ENCODE peak calls at places on chromosomes 4 and X, in four cellular contexts. M is A549, B is GM23338, K is SK-N-SH. F is an unnamed sample.
A peak's percentile ranks its signal among the peaks of the same experiment; 100 is the strongest.

GRCh38 chr4:74018771-74019170 is 19.7 kb downstream of the CXCL3 start:
- DNase-seq in M (no peak), B (no peak), K (no peak), F (no peak)

GRCh38 chr4:67499799-67500198 is 45.5 kb downstream of the CENPC start:
- DNase-seq in M (no peak), B (no peak), K (no peak), F (no peak)

GRCh38 chr4:86615501-86615900 is 21.4 kb downstream of the PTPN13 start:
- DNase-seq in M (no peak), B (no peak), K (no peak), F (no peak)

GRCh38 chr4:176380352-176381157 is 60.8 kb downstream of the SPCS3 start:
- DNase-seq in M (no peak), B (no peak), K (no peak), F (no peak)

GRCh38 chr4:130203571-130203970 is 1107.6 kb downstream of the C4orf33 start:
- DNase-seq in M (no peak), B (no peak), K (no peak), F (no peak)

GRCh38 chr4:188941524-188942109 is 802.4 kb downstream of the TRIML1 start:
- DNase-seq in M (peak; percentile 58), B (no peak), K (no peak), F (peak; percentile 74)

GRCh38 chr4:183636488-183636887 is 22.5 kb downstream of the RWDD4 start:
- DNase-seq in M (peak; percentile 36), B (peak; percentile 27), K (no peak), F (no peak)

GRCh38 chrX:9874483-9874882 is 88.3 kb downstream of the SHROOM2 start:
- DNase-seq in M (no peak), B (no peak), K (no peak), F (no peak)

GRCh38 chr4:79141530-79141929 is 184.3 kb downstream of the NAA11 start:
- DNase-seq in M (no peak), B (peak; percentile 40), K (no peak), F (no peak)

GRCh38 chrX:68511255-68511654 is 12.4 kb downstream of the YIPF6 start:
- DNase-seq in M (peak; percentile 7), B (peak; percentile 55), K (peak; percentile 56), F (no peak)

GRCh38 chr4:119053245-119053644 is 82.4 kb upstream of the MYOZ2 start:
- DNase-seq in M (no peak), B (no peak), K (no peak), F (no peak)

GRCh38 chrX:8841911-8842310 is 40.7 kb upstream of the FAM9A start:
- DNase-seq in M (no peak), B (no peak), K (no peak), F (no peak)

GRCh38 chr4:174505012-174505411 is 17.3 kb downstream of the HPGD start:
- DNase-seq in M (no peak), B (no peak), K (no peak), F (no peak)

GRCh38 chr4:125392683-125393082 is 77.9 kb downstream of the FAT4 start:
- DNase-seq in M (no peak), B (no peak), K (no peak), F (no peak)

GRCh38 chrX:129600981-129601424 is 53.8 kb downstream of the APLN start:
- DNase-seq in M (peak; percentile 30), B (peak; percentile 60), K (peak; percentile 51), F (no peak)

GRCh38 chrX:47707031-47707780 is 48.2 kb upstream of the UXT start:
- DNase-seq in M (no peak), B (no peak), K (no peak), F (no peak)

GRCh38 chr4:94545296-94545695 is 93.6 kb downstream of the PDLIM5 start:
- DNase-seq in M (no peak), B (no peak), K (no peak), F (no peak)

GRCh38 chrX:115266300-115266699 is 23.2 kb upstream of the LUZP4 start:
- DNase-seq in M (no peak), B (no peak), K (no peak), F (no peak)

GRCh38 chr4:131499139-131499873 is 1649.8 kb upstream of the PCDH10 start:
- DNase-seq in M (no peak), B (no peak), K (no peak), F (no peak)

GRCh38 chrX:31279359-31279758 is 207.5 kb upstream of the FTHL17 start:
- DNase-seq in M (no peak), B (peak; percentile 26), K (no peak), F (no peak)

GRCh38 chr4:107719211-107719926 is 665 bp downstream of the PAPSS1 start:
- DNase-seq in M (no peak), B (peak; percentile 71), K (no peak), F (no peak)

GRCh38 chr4:189294570-189294969 is 646.1 kb upstream of the FRG1 start:
- DNase-seq in M (no peak), B (no peak), K (no peak), F (no peak)

GRCh38 chrX:37350034-37350365 is 836 bp downstream of the PRRG1 start:
- DNase-seq in M (peak; percentile 4), B (no peak), K (peak; percentile 1), F (no peak)

GRCh38 chr4:107548211-107548905 is 171.7 kb downstream of the PAPSS1 start:
- DNase-seq in M (no peak), B (peak; percentile 51), K (no peak), F (no peak)

GRCh38 chr4:16078195-16078756 is 5.5 kb downstream of the PROM1 start:
- DNase-seq in M (no peak), B (no peak), K (no peak), F (no peak)

GRCh38 chrX:154368630-154369452 is 5.6 kb downstream of the FLNA start:
- DNase-seq in M (peak; percentile 68), B (peak; percentile 41), K (no peak), F (peak; percentile 78)

GRCh38 chr4:156594619-156595018 is 377.0 kb downstream of the PDGFC start:
- DNase-seq in M (no peak), B (no peak), K (no peak), F (no peak)

GRCh38 chr4:84726356-84726755 is 143.4 kb downstream of the CDS1 start:
- DNase-seq in M (no peak), B (no peak), K (no peak), F (no peak)

GRCh38 chrX:1564750-1565683 is 26.4 kb upstream of the AKAP17A start:
- DNase-seq in M (no peak), B (no peak), K (no peak), F (no peak)

GRCh38 chrX:19174401-19175025 is 52.2 kb upstream of the ADGRG2 start:
- DNase-seq in M (peak; percentile 39), B (no peak), K (no peak), F (no peak)

GRCh38 chr4:48796927-48797679 is 17.0 kb upstream of the FRYL start:
- DNase-seq in M (no peak), B (no peak), K (no peak), F (no peak)
- H3K4me3 ChIP-seq in M (no peak overlapping the region), B (no peak overlapping the region), K (no peak overlapping the region), F (no peak overlapping the region)

DNA sequence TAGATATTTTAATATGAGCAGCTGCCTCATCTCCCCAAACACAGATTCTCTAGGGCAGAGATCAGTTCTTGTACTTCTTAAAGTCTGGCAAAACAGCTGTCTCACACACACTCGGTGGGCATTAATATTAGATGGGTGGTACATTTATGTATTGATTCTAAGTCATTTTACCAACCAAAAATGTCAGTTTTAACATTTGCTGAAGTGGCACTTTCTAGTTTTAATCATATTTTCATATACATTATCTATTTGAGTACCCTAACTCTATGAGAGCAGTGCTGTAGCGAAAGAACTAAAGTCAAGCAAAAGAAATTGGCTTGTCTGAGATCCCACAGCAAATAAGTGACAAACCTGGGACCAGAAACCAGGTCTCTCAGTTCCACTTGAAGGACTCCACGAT is 134.5 kb upstream of the SPRY1 start:
- DNase-seq in M (no peak), B (no peak), K (no peak), F (no peak)
- TF ChIP-seq CTCF in M (no peak), B (no peak), K (no peak), F (no peak)

DNA sequence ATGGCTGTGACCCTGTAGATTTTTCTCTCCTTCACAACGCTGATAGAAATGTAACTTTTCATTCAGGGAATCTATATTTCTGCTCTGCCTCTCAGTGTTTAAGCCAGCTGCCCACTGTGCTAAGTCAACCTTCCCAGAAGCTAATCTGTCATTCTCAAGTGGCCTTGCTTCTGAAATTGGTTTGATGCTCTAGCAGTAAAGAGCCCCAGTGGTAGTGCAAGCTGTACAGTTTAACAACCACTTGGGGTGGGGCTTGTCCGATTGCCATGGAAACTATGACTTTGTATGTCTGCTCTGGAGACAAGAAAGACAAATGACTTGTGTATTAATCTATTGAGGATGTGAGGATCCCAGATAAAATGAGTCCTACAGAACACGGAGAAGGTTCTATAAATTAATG is 620.9 kb upstream of the GALNT7 start:
- DNase-seq in M (no peak), B (no peak), K (no peak), F (no peak)
- TF ChIP-seq REST in M (no peak), B (no peak), K (no peak), F (no peak)

GRCh38 chr4:102823464-102823863 is 3.9 kb downstream of the UBE2D3 start:
- DNase-seq in M (no peak), B (no peak), K (no peak), F (no peak)
- H3K4me3 ChIP-seq in M (peak overlapping the region; percentile 95), B (peak overlapping the region; percentile 84), K (peak overlapping the region; percentile 84), F (peak overlapping the region; percentile 96)

DNA sequence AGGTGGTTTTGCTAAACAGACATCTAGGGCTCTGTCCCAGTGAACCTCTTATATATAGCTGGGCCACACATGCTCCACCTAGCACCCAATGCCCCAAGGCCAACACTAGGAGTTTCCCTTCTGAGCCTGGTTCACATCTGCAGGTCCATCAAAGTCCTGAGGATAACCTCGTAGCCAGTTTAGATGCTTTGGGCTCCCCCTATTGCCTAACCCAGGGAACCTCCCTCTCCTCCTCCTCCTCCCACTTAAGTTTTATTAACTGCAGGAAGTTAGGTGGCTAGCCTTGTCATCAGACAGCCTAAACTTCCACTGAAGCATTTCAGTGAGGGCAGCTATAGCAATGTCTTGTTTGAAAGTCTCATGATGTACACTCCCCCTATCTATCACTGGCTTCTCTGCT is 88.0 kb downstream of the GUCY2F start:
- DNase-seq in M (no peak), B (peak; percentile 52), K (no peak), F (no peak)
- TF ChIP-seq CTCF in M (no peak), B (peak; percentile 51), K (no peak), F (peak; percentile 21)

DNA sequence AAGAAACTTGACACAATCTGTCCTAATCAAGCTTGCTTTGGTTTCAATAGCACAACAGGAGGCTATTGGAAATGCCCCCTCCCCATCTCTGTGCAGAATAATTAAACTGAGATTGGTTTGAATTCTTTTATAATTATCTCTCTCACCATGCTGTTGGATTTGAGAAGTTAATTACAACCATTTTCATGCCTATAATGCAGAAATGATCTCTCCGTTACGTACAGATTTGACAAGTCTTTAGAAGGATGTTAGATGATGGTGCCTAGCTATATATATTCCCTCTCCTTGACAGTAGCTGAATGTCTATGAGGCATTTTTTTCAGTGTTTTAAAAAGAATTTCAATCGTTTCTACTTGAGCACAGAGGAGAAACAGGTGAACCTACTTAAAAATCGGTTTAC is 488.4 kb upstream of the TECRL start:
- DNase-seq in M (no peak), B (no peak), K (no peak), F (no peak)
- TF ChIP-seq REST in M (no peak), B (no peak), K (no peak), F (no peak)

DNA sequence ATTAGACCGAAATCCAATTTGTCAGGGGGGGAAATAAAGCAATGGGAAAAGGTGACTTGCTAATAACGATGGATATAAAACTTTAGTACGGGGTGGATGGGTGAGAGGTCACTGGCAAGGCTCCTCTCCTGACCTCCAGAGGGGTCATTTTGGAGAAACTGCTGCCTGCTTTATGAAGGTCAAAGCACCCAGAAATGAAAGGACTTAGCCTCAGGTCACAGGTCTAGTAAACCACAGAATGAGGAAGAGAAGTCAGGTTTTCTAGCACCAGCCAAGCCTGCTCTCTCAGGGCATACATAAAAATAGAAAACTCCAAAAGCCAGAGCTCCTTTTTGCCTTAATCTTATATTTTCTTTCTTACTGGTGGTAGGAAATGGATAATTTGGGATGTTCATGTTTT is 134.2 kb downstream of the SHROOM3 start:
- DNase-seq in M (no peak), B (no peak), K (no peak), F (no peak)
- H3K4me3 ChIP-seq in M (no peak overlapping the region), B (no peak overlapping the region), K (no peak overlapping the region), F (no peak overlapping the region)